ENCODE peak calls at places on chromosomes 7 and 10, in four cellular contexts. Q is endothelial cell, X is EL, K is amygdala. N is an unnamed sample.

GRCh38 chr10:109746861-109747260 is 176.4 kb downstream of the XPNPEP1 start:
- DNase-seq in Q (no peak), X (no peak), K (no peak), N (no peak)

GRCh38 chr7:158350166-158350900 is 237.3 kb downstream of the PTPRN2 start:
- DNase-seq in K (no peak), X (no peak), Q (no peak), N (no peak)

GRCh38 chr10:99374972-99375371 is 45.8 kb downstream of the CNNM1 start:
- DNase-seq in Q (no peak), X (no peak), K (no peak), N (no peak)

GRCh38 chr10:119189811-119190282 is 11.2 kb upstream of the PRDX3 start:
- DNase-seq in K (no peak), X (peak), Q (no peak), N (peak)

GRCh38 chr10:103582331-103583123 is 89.0 kb downstream of the NEURL1 start:
- DNase-seq in K (no peak), Q (no peak), X (no peak), N (no peak)

GRCh38 chr10:119211625-119212441 is 4.5 kb downstream of the GRK5 start:
- DNase-seq in Q (no peak), X (peak), K (no peak), N (no peak)

GRCh38 chr10:91923371-91924211 is at the start of gene BTAF1:
- DNase-seq in K (peak), X (peak), Q (peak), N (peak)

GRCh38 chr7:7696458-7697119 is 21.8 kb downstream of the RPA3 start:
- DNase-seq in X (peak), Q (no peak), K (no peak), N (peak)

GRCh38 chr7:30938435-30939316 is 25.1 kb upstream of the GHRHR start:
- DNase-seq in Q (peak), K (peak), X (peak), N (peak)

GRCh38 chr7:143416565-143417149 is 8.0 kb upstream of the EPHA1 start:
- DNase-seq in X (peak), Q (no peak), K (no peak), N (peak)

GRCh38 chr7:26534649-26535482 is 243.2 kb downstream of the SNX10 start:
- DNase-seq in K (no peak), X (no peak), Q (no peak), N (no peak)

GRCh38 chr10:31004611-31005193 is 27.0 kb downstream of the ZNF438 start:
- DNase-seq in K (no peak), X (peak), Q (no peak), N (peak)

GRCh38 chr7:1268866-1269265 is 36.2 kb downstream of the UNCX start:
- DNase-seq in X (no peak), Q (no peak), K (no peak), N (no peak)

GRCh38 chr7:101154693-101155102 is 422 bp downstream of the AP1S1 start:
- DNase-seq in K (no peak), Q (no peak), X (no peak), N (no peak)

GRCh38 chr7:127391591-127392181 is 822 bp downstream of the ZNF800 start:
- DNase-seq in K (peak), X (peak), Q (peak), N (peak)

GRCh38 chr10:71009031-71009605 is 120.8 kb upstream of the PCBD1 start:
- DNase-seq in Q (no peak), K (no peak), X (no peak), N (no peak)

GRCh38 chr7:24902276-24902675 is 77.7 kb downstream of the OSBPL3 start:
- DNase-seq in X (no peak), K (no peak), Q (no peak), N (no peak)

GRCh38 chr7:101582971-101583370 is 46.1 kb downstream of the MYL10 start:
- DNase-seq in K (no peak), Q (no peak), X (no peak), N (no peak)

GRCh38 chr7:115879171-115879570 is 151.4 kb downstream of the TFEC start:
- DNase-seq in K (no peak), X (no peak), Q (no peak), N (no peak)

GRCh38 chr7:80941206-80941758 is 22.4 kb upstream of the SEMA3C start:
- DNase-seq in Q (no peak), X (peak), K (no peak), N (peak)

GRCh38 chr7:141400356-141400755 is 150.9 kb upstream of the AGK start:
- DNase-seq in X (no peak), Q (no peak), K (no peak), N (no peak)

GRCh38 chr10:21173964-21174669 is 277.0 kb upstream of the NEBL start:
- DNase-seq in X (peak), K (peak), Q (peak), N (no peak)

GRCh38 chr10:17838080-17838634 is 29.0 kb downstream of the MRC1 start:
- DNase-seq in X (no peak), K (no peak), Q (no peak), N (no peak)

GRCh38 chr7:112481833-112482669 is 1.3 kb downstream of the LSMEM1 start:
- DNase-seq in K (no peak), X (peak), Q (no peak), N (peak)

GRCh38 chr7:150382123-150382843 is 3.2 kb downstream of the ZNF775 start:
- DNase-seq in K (peak), Q (no peak), X (no peak), N (no peak)

GRCh38 chr7:131330299-131330698 is 2.6 kb downstream of the MKLN1 start:
- DNase-seq in K (no peak), X (no peak), Q (no peak), N (no peak)

GRCh38 chr7:106273009-106273695 is 11.6 kb downstream of the NAMPT start:
- DNase-seq in K (no peak), X (no peak), Q (no peak), N (no peak)

GRCh38 chr10:89668391-89669180 is 23.5 kb upstream of the PANK1 start:
- DNase-seq in K (no peak), Q (no peak), X (no peak), N (peak)

GRCh38 chr10:126616737-126617136 is 53.8 kb downstream of the C10orf90 start:
- DNase-seq in K (no peak), Q (no peak), X (no peak), N (no peak)

GRCh38 chr7:105399043-105399725 is 10.5 kb upstream of the SRPK2 start:
- DNase-seq in X (peak), Q (no peak), K (no peak), N (peak)

GRCh38 chr7:18675579-18675978 is 180.0 kb downstream of the HDAC9 start:
- DNase-seq in X (no peak), Q (no peak), K (no peak), N (no peak)